ENCODE peak calls at places on chromosomes 16 and 17, in six cellular contexts. S is SK-N-SH, A is HCT116, N is H1, H is K562, T is GM12878. O is an unnamed sample.

GRCh38 chr16:87742781-87743490 is 22.9 kb downstream of the KLHDC4 start:
- DNase-seq in H (no peak), N (no peak), A (no peak), S (no peak), T (no peak), O (no peak)

GRCh38 chr16:47887496-47887895 is 268.3 kb downstream of the ABCC12 start:
- DNase-seq in T (no peak), S (no peak), A (no peak), N (peak; percentile 63), H (no peak), O (no peak)

GRCh38 chr16:57720142-57720575 is 15.4 kb upstream of the KATNB1 start:
- DNase-seq in A (no peak), H (peak; percentile 73), T (no peak), N (no peak), S (peak; percentile 65), O (peak; percentile 57)

GRCh38 chr17:55625516-55625915 is 97.1 kb downstream of the TMEM100 start:
- DNase-seq in H (no peak), T (no peak), N (no peak), A (no peak), S (no peak), O (no peak)

GRCh38 chr16:19907161-19907992 is 22.7 kb upstream of the GPRC5B start:
- DNase-seq in H (peak; percentile 82), T (peak; percentile 7), N (peak; percentile 76), A (peak; percentile 62), S (peak; percentile 79), O (peak; percentile 53)

GRCh38 chr17:42744283-42744805 is 496 bp downstream of the EZH1 start:
- DNase-seq in A (peak; percentile 21), S (no peak), T (peak; percentile 16), H (peak; percentile 85), N (peak; percentile 19), O (peak; percentile 70)

GRCh38 chr16:14004719-14005315 is 66.3 kb upstream of the MRTFB start:
- DNase-seq in T (no peak), H (no peak), S (no peak), A (no peak), N (no peak), O (no peak)

GRCh38 chr17:82218349-82219075 is 5.9 kb upstream of the CCDC57 start:
- DNase-seq in N (no peak), S (peak; percentile 32), A (no peak), T (no peak), H (no peak), O (no peak)

GRCh38 chr17:59632398-59632797 is 12.7 kb downstream of the CLTC start:
- DNase-seq in S (no peak), T (no peak), A (no peak), H (no peak), N (no peak), O (no peak)

GRCh38 chr16:31461201-31461920 is 2.1 kb downstream of the ARMC5 start:
- DNase-seq in H (no peak), S (no peak), T (no peak), N (no peak), A (no peak), O (no peak)

GRCh38 chr16:89613101-89613953 is at the start of gene DPEP1:
- DNase-seq in H (no peak), A (no peak), T (no peak), N (no peak), S (no peak), O (no peak)

GRCh38 chr17:77089118-77089477 is 51.7 kb upstream of the SEC14L1 start:
- DNase-seq in N (no peak), H (no peak), T (no peak), A (no peak), S (no peak), O (no peak)

GRCh38 chr17:41777157-41777578 is 9.3 kb downstream of the JUP start:
- DNase-seq in S (peak; percentile 69), H (no peak), N (no peak), T (no peak), A (no peak), O (no peak)

GRCh38 chr17:39738568-39738901 is 797 bp downstream of the GRB7 start:
- DNase-seq in H (peak; percentile 49), A (no peak), S (no peak), N (no peak), T (no peak), O (peak; percentile 88)

GRCh38 chr17:44556114-44556853 is 1.0 kb upstream of the FZD2 start:
- DNase-seq in S (peak; percentile 67), H (peak; percentile 66), T (peak; percentile 30), A (peak; percentile 19), N (peak; percentile 80), O (peak; percentile 84)

GRCh38 chr16:57306676-57307341 is 22.3 kb upstream of the PLLP start:
- DNase-seq in H (no peak), T (no peak), A (no peak), S (no peak), N (no peak), O (no peak)

GRCh38 chr16:75225092-75225491 is 6.3 kb downstream of the CTRB1 start:
- DNase-seq in A (no peak), H (no peak), S (peak; percentile 53), N (no peak), T (no peak), O (no peak)

GRCh38 chr16:57345021-57345420 is 13.6 kb upstream of the CCL22 start:
- DNase-seq in S (no peak), T (no peak), N (no peak), A (no peak), H (no peak), O (no peak)

GRCh38 chr16:22937169-22937568 is 123.2 kb downstream of the HS3ST2 start:
- DNase-seq in S (no peak), N (no peak), H (no peak), A (no peak), T (no peak), O (no peak)

GRCh38 chr17:42493324-42493723 is 34.6 kb downstream of the ATP6V0A1 start:
- DNase-seq in A (no peak), N (no peak), S (no peak), H (peak; percentile 53), T (no peak), O (no peak)

GRCh38 chr16:1105888-1106620 is 10.0 kb upstream of the C1QTNF8 start:
- DNase-seq in H (peak; percentile 59), N (no peak), T (no peak), S (peak; percentile 98), A (no peak), O (peak; percentile 74)

GRCh38 chr17:4931974-4932373 is at the start of gene GP1BA:
- DNase-seq in N (no peak), T (no peak), H (no peak), A (no peak), S (no peak), O (no peak)

GRCh38 chr17:48002208-48002919 is 31.5 kb downstream of the CDK5RAP3 start:
- DNase-seq in N (no peak), A (no peak), S (no peak), T (peak; percentile 75), H (peak; percentile 66), O (no peak)

GRCh38 chr17:39908789-39909352 is 9.6 kb downstream of the GSDMB start:
- DNase-seq in N (no peak), A (no peak), T (no peak), S (no peak), H (no peak), O (no peak)

GRCh38 chr17:31371511-31372097 is 19.9 kb upstream of the RAB11FIP4 start:
- DNase-seq in A (no peak), N (no peak), T (no peak), H (peak; percentile 27), S (no peak), O (no peak)

GRCh38 chr17:35865412-35866355 is 3.0 kb downstream of the HEATR9 start:
- DNase-seq in S (no peak), N (no peak), T (no peak), H (peak; percentile 29), A (no peak), O (no peak)

GRCh38 chr17:4770632-4771031 is 1.1 kb upstream of the TM4SF5 start:
- DNase-seq in H (no peak), A (no peak), S (no peak), T (no peak), N (no peak), O (no peak)

GRCh38 chr16:11835309-11835708 is 16.0 kb downstream of the RSL1D1 start:
- DNase-seq in S (no peak), N (no peak), T (no peak), A (no peak), H (no peak), O (no peak)

GRCh38 chr17:75241502-75241901 is 19.9 kb downstream of the GGA3 start:
- DNase-seq in N (no peak), H (no peak), T (no peak), A (no peak), S (no peak), O (no peak)
- TF ChIP-seq JUND in N (no peak), H (no peak), T (no peak), A (no peak), S (no peak), O (no peak)

DNA sequence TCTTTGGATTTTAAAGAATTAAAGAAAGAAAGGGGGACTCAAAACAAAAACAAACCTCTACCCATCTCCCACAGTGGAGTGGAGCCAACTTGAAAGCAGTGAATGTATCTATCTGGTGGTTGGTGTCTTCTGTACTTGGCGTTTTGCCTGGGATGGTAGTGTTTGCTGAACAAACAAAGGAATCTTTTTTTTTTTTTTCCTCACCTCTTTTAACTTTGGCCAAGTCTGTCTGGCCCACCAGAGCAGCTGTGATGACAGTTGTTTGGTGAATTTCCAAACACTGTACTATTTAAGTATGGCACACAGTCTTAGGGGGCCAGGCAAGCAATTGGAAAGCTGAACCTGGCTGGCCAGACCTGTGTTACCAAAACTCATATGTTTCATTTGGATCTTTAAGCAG is 101.8 kb upstream of the CDH13 start:
- DNase-seq in T (no peak), H (no peak), A (no peak), N (no peak), S (no peak), O (no peak)
- TF ChIP-seq JUND in T (no peak), H (no peak), A (no peak), N (no peak), S (no peak), O (no peak)

DNA sequence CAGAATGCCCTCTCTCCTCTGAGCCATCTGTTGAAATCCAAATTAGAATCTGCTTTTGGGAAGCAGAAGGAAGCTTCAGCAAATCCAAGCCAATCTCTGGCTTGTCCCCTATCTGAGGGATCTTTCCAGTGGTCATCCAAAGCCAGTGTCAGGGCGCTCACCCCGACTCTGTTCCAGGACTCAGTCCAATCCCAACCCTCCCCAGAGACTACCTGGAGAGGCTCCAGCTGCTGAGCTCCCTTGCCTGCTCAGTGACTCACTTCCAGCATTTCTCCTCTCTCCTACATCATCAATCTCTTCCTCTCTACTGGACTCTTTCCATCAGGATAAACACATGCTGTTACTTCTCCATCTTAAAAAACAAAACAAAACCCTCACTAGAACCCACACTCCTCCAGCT is 2.4 kb downstream of the MATCAP1 start:
- DNase-seq in T (no peak), A (no peak), S (no peak), H (no peak), N (no peak), O (no peak)
- TF ChIP-seq JUND in T (no peak), A (no peak), S (peak; percentile 62), H (no peak), N (no peak), O (no peak)

DNA sequence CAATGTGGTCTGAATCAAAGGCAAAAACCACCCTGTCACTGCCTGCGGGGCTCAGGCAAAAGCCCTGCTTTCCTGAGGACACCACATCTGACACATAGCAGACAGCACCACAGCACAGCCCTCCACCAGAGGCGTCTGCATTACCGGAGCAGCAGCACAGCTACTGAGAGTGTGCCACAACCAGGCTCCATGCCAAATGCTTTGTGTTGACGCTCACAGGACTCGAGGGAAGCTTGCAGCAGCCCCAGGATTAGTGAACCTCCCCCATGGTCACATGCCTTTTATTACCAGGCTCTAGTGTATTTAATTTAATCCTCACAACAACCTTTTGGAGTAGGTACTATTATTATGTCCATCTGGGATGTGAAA is 12.6 kb downstream of the ATPAF2 start:
- DNase-seq in S (peak; percentile 68), H (no peak), N (no peak), A (no peak), T (no peak), O (no peak)
- TF ChIP-seq JUND in S (no peak), H (no peak), N (no peak), A (no peak), T (no peak), O (no peak)

O was measured in T47D.